ENCODE peak calls at places on chromosomes 12 and 14, in five cellular contexts. E, Z, B, V and K are unnamed samples.

GRCh38 chr12:80419660-80420059 is 24.4 kb upstream of the PTPRQ start:
- DNase-seq in Z (no peak), E (no peak), V (no peak), B (no peak), K (no peak)

GRCh38 chr14:64646103-64646502 is 58.1 kb upstream of the PLEKHG3 start:
- DNase-seq in Z (peak; percentile 44), E (no peak), B (no peak), V (no peak), K (no peak)

GRCh38 chr12:109966531-109966930 is 29.6 kb downstream of the GIT2 start:
- DNase-seq in E (no peak), Z (no peak), V (no peak), B (no peak), K (no peak)

GRCh38 chr12:65004270-65004669 is 116.8 kb downstream of the WIF1 start:
- DNase-seq in B (no peak), Z (no peak), V (no peak), E (peak; percentile 34), K (no peak)

GRCh38 chr12:15209782-15210181 is 11.4 kb downstream of the RERG start:
- DNase-seq in Z (peak; percentile 17), B (peak; percentile 93), E (no peak), V (no peak), K (no peak)

GRCh38 chr12:64160718-64161060 is 61.4 kb downstream of the KICS2 start:
- DNase-seq in V (no peak), Z (peak; percentile 28), B (no peak), E (no peak), K (no peak)

GRCh38 chr12:76199808-76200207 is 115.3 kb upstream of the NAP1L1 start:
- DNase-seq in Z (peak; percentile 52), B (peak; percentile 63), E (no peak), V (no peak), K (no peak)

GRCh38 chr12:92466391-92467305 is 236.1 kb upstream of the PLEKHG7 start:
- DNase-seq in E (peak; percentile 65), B (peak; percentile 36), Z (no peak), V (no peak), K (no peak)

GRCh38 chr12:46470039-46470627 is 97.6 kb upstream of the SLC38A2 start:
- DNase-seq in B (no peak), E (no peak), V (no peak), Z (no peak), K (no peak)

GRCh38 chr12:40215977-40216376 is 8.8 kb upstream of the LRRK2 start:
- DNase-seq in E (no peak), Z (no peak), V (no peak), B (no peak), K (no peak)

GRCh38 chr12:12723681-12724420 is 6.7 kb downstream of the CDKN1B start:
- DNase-seq in V (peak; percentile 82), E (no peak), Z (no peak), B (no peak), K (no peak)

GRCh38 chr14:69107407-69108003 is 45.4 kb downstream of the DCAF5 start:
- DNase-seq in Z (peak; percentile 65), V (no peak), B (peak; percentile 62), E (peak; percentile 40), K (no peak)

GRCh38 chr12:100164153-100164704 is 21.6 kb upstream of the BLTP3B start:
- DNase-seq in B (no peak), E (no peak), Z (no peak), V (no peak), K (no peak)

GRCh38 chr12:104177663-104178501 is 37.7 kb upstream of the TXNRD1 start:
- DNase-seq in B (peak; percentile 94), E (no peak), V (peak; percentile 44), Z (peak; percentile 95), K (peak; percentile 99)

GRCh38 chr12:30748150-30748549 is 6.6 kb downstream of the CAPRIN2 start:
- DNase-seq in Z (no peak), V (no peak), B (no peak), E (no peak), K (no peak)

GRCh38 chr14:20690848-20691640 is 2.5 kb downstream of the ANG start:
- DNase-seq in E (peak; percentile 64), V (no peak), Z (peak; percentile 68), B (peak; percentile 60), K (no peak)